ENCODE peak calls at places on chromosome 9, in nine cellular contexts. S is AG10803; H is left ventricle myocardium inferior; X is epithelial cell of proximal tubule; T is stimulated activated CD4-positive, alpha-beta T cell treated with anti-CD3 and anti-CD28 coated beads, TNF-alpha, amount 100 ng/mL, for 24 hours; Q is endothelial cell; Z is ACHN; F is activated CD4-positive, alpha-beta memory T cell treated with anti-CD3 and anti-CD28 coated beads for 36 hours; A is left lobe of liver. O is an unnamed sample.

GRCh38 chr9:68974431-68974830 is 39.5 kb downstream of the PRKACG start:
- DNase-seq in X (no peak), Q (no peak), A (no peak), H (no peak), T (no peak), Z (no peak), S (no peak), F (peak; percentile 56), O (no peak)

GRCh38 chr9:114722363-114722695 is 40.3 kb upstream of the TEX48 start:
- DNase-seq in A (no peak), H (no peak), Q (no peak), Z (no peak), S (no peak), T (no peak), X (no peak), F (no peak), O (no peak)

GRCh38 chr9:95552814-95553546 is 36.2 kb upstream of the PTCH1 start:
- DNase-seq in Q (peak; percentile 21), S (no peak), F (peak; percentile 33), T (peak; percentile 18), A (no peak), Z (no peak), X (no peak), H (peak; percentile 53), O (peak; percentile 79)

GRCh38 chr9:2179557-2179956 is 164.4 kb downstream of the SMARCA2 start:
- DNase-seq in Z (no peak), X (no peak), H (no peak), A (no peak), F (no peak), Q (no peak), S (peak; percentile 9), T (no peak), O (no peak)

GRCh38 chr9:136512651-136513066 is 29.8 kb upstream of the SEC16A start:
- DNase-seq in Z (peak; percentile 6), T (peak; percentile 24), H (peak; percentile 45), F (peak; percentile 61), A (no peak), Q (peak; percentile 49), X (no peak), S (no peak), O (no peak)

GRCh38 chr9:130940023-130940549 is 1.0 kb upstream of the FIBCD1 start:
- DNase-seq in T (no peak), X (no peak), H (no peak), S (no peak), Q (no peak), Z (no peak), F (no peak), A (no peak), O (no peak)

GRCh38 chr9:23194281-23194680 is 631.8 kb downstream of the ELAVL2 start:
- DNase-seq in H (no peak), Z (no peak), Q (no peak), X (no peak), S (no peak), T (no peak), A (no peak), F (no peak), O (no peak)

GRCh38 chr9:130194406-130194932 is 22.3 kb downstream of the NCS1 start:
- DNase-seq in Z (no peak), T (no peak), Q (no peak), S (no peak), H (no peak), X (no peak), A (no peak), F (no peak), O (no peak)

GRCh38 chr9:105608685-105609598 is 51.0 kb downstream of the FKTN start:
- DNase-seq in Z (peak; percentile 59), X (peak; percentile 10), T (no peak), Q (no peak), A (no peak), F (no peak), H (no peak), S (peak; percentile 45), O (no peak)

GRCh38 chr9:125466356-125466855 is 204.8 kb downstream of the GAPVD1 start:
- DNase-seq in Z (no peak), S (no peak), T (no peak), A (no peak), X (no peak), F (no peak), H (no peak), Q (no peak), O (no peak)

GRCh38 chr9:98873535-98874432 is 66.3 kb downstream of the GALNT12 start:
- DNase-seq in S (peak; percentile 78), T (no peak), X (no peak), F (no peak), Z (peak; percentile 65), H (peak; percentile 70), A (peak; percentile 23), Q (no peak), O (no peak)

GRCh38 chr9:23538604-23539003 is 287.4 kb downstream of the ELAVL2 start:
- DNase-seq in Q (no peak), A (no peak), Z (no peak), S (no peak), H (no peak), T (no peak), X (no peak), F (no peak), O (no peak)

GRCh38 chr9:27407966-27408365 is 111.0 kb upstream of the EQTN start:
- DNase-seq in Q (no peak), Z (peak; percentile 19), A (no peak), X (peak; percentile 50), T (no peak), F (no peak), S (peak; percentile 76), H (no peak), O (no peak)

GRCh38 chr9:18710089-18710488 is 236.1 kb downstream of the ADAMTSL1 start:
- DNase-seq in H (no peak), X (no peak), A (no peak), Z (no peak), F (no peak), T (no peak), Q (no peak), S (peak; percentile 71), O (no peak)

O was measured in spleen.